ENCODE peak calls at places on chromosomes 1 and 21, in eight cellular contexts. W is colonic mucosa, R is cardiac muscle cell, Q is heart left ventricle, J is dorsolateral prefrontal cortex, F is substantia nigra, S is PC-3, Y is suprapubic skin. Z is an unnamed sample.

GRCh38 chr1:92210701-92211100 is 7.0 kb upstream of the C1orf146 start:
- DNase-seq in W (no peak), R (no peak), Q (no peak), J (no peak), F (no peak), S (no peak), Y (no peak), Z (no peak)

GRCh38 chr1:151504759-151505158 is 6.4 kb upstream of the CGN start:
- DNase-seq in W (no peak), R (no peak), Q (no peak), J (no peak), F (no peak), S (no peak), Y (no peak), Z (no peak)

GRCh38 chr21:41955516-41955915 is 1.7 kb upstream of the C2CD2 start:
- DNase-seq in W (no peak), R (no peak), Q (no peak), J (peak), F (no peak), S (no peak), Y (no peak), Z (no peak)

GRCh38 chr21:41921089-41921819 is 32.6 kb downstream of the C2CD2 start:
- DNase-seq in W (no peak), R (no peak), Q (no peak), J (peak), F (no peak), S (no peak), Y (no peak), Z (no peak)

GRCh38 chr1:32786856-32787255 is 30.3 kb downstream of the YARS1 start:
- DNase-seq in W (no peak), R (no peak), Q (no peak), J (no peak), F (no peak), S (peak), Y (no peak), Z (no peak)

GRCh38 chr1:16979475-16980327 is 719 bp downstream of the MFAP2 start:
- DNase-seq in W (no peak), R (no peak), Q (peak), J (no peak), F (no peak), S (no peak), Y (no peak), Z (peak)

GRCh38 chr21:22728091-22728490 is 1729.9 kb downstream of the NCAM2 start:
- DNase-seq in W (no peak), R (no peak), Q (no peak), J (no peak), F (no peak), S (peak), Y (no peak), Z (no peak)

GRCh38 chr1:61741682-61742619 is at the start of gene PATJ:
- DNase-seq in W (peak), R (peak), Q (peak), J (peak), F (peak), S (peak), Y (peak), Z (peak)

GRCh38 chr1:72636636-72637035 is 354.3 kb upstream of the NEGR1 start:
- DNase-seq in W (no peak), R (no peak), Q (no peak), J (no peak), F (no peak), S (no peak), Y (no peak), Z (no peak)

GRCh38 chr1:56153276-56153675 is 426.1 kb downstream of the PLPP3 start:
- DNase-seq in W (no peak), R (no peak), Q (no peak), J (no peak), F (no peak), S (no peak), Y (no peak), Z (no peak)

DNA sequence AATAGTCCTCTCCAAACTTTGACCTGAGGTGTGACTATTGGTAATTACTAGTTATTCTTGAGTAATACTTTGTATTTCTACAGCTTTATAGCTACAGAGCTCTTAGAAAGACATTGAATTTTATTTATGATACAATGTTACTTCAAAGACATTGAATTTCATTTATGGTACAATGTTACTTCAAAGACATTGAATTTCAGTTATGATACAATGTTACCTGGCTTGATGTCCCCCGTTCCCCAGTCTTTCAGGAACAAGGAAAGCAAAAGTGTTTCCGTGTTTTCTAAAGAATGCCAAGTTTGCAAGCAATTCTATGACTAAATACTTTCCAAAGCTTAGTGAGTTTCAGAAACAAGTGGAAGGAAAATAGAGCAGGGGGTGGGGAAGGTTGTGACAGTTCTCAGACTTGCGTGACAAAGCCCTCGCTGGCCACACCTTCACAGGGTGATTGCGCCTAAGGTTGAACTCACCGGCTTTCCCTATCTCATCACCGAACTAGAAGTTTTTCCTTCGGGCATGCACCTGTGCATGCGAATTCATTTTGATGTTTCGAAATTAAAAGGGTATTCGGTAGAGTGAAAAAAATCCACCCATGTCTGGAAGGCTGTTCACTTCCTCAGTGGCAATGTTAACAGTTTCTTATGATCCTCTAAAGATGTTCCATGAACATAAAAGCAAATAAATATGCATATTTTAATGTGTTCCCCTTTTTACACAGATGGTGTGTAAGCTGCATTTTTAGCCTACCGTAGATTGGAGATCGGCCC is 909 bp upstream of the PAXBP1 start:
- DNase-seq in W (peak), R (peak), Q (no peak), J (no peak), F (no peak), S (peak), Y (no peak), Z (no peak)
- H3K27ac ChIP-seq in W (peak), R (peak), Q (peak), J (peak), F (peak), S (peak), Y (peak), Z (peak)

GRCh38 chr1:23594149-23594917 is 35.0 kb upstream of the ID3 start:
- DNase-seq in W (no peak), R (no peak), Q (no peak), J (no peak), F (no peak), S (no peak), Y (no peak), Z (no peak)
- H3K27ac ChIP-seq in W (no peak), R (no peak), Q (no peak), J (no peak), F (no peak), S (peak), Y (peak), Z (no peak)

DNA sequence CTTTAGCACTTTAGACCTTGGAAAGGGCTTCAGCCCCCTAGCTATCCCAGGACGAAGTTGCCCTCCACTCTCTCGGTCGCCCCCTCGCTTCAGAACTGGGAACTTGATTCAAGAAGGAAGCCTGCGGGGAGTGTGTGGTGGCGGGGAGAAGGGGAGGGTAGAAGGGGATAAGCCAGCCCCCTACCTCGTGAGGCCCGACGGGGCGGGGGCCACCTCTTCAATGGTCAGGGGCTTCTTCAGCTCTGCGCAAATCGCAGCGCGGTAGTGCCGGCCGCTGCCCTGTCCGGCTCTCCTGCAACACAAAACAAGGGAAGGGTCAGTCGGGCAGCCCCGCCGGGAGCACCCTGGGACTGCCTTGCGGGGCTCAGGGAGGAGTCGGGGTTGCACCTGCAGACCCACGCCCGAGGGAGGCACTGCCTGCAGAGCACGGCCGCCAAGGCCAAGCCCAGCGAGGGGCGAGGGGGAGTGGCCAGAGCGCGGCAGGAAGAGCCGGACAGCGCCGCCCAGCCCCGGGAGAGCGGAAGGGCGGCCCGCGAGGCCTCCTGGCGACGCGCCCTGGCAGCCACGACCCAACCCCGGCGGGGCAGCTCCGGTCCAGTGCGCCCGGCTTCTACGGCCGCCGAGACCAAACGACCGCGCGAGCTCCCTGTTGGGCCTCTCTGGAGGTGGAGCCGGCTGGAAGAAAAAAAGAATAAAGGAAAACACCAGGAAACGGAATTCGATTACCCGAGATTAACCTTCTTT is 56.2 kb upstream of the RASAL2 start:
- DNase-seq in W (peak), R (peak), Q (peak), J (peak), F (peak), S (peak), Y (peak), Z (peak)
- H3K27ac ChIP-seq in W (peak), R (no peak), Q (peak), J (peak), F (peak), S (peak), Y (peak), Z (peak)

DNA sequence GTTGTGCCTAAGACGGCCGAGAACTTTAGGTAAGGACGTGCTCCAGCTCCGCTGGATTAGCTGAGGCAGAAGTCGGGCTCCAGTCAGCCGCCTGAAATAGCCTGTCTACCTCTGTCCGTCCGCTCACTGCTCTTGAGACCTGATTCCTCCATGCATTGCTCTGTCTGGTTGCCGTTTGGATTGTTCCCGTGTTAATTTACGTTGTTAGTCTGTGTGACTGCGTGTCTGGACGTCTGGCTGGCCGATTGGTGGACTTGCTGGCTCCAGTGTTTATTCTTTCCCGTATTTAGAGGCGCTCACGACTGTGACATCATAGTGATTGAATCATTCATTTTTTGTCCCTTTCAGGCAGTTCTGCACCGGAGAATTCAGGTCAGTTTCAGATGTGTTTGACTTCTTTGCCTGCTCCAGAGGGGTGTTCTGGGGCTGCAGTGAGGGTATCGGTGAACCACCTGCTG is 686 bp downstream of the PPIH start:
- DNase-seq in W (no peak), R (peak), Q (no peak), J (no peak), F (no peak), S (no peak), Y (no peak), Z (no peak)
- H3K27ac ChIP-seq in W (peak), R (peak), Q (peak), J (no peak), F (peak), S (peak), Y (peak), Z (peak)

GRCh38 chr21:44800971-44801467 is 601 bp downstream of the UBE2G2 start:
- DNase-seq in W (peak), R (peak), Q (no peak), J (no peak), F (no peak), S (peak), Y (no peak), Z (no peak)

GRCh38 chr21:44802396-44803153 is 955 bp upstream of the UBE2G2 start:
- DNase-seq in W (no peak), R (peak), Q (no peak), J (no peak), F (no peak), S (peak), Y (no peak), Z (no peak)

GRCh38 chr21:44797775-44798174 is 3.8 kb downstream of the UBE2G2 start:
- DNase-seq in W (no peak), R (no peak), Q (no peak), J (no peak), F (no peak), S (no peak), Y (no peak), Z (no peak)

GRCh38 chr21:44801468-44802395 is at the start of gene UBE2G2:
- DNase-seq in W (peak), R (peak), Q (peak), J (peak), F (no peak), S (peak), Y (peak), Z (peak)

GRCh38 chr21:44800103-44800502 is 1.5 kb downstream of the UBE2G2 start:
- DNase-seq in W (peak), R (peak), Q (no peak), J (no peak), F (no peak), S (peak), Y (no peak), Z (no peak)
- H3K27ac ChIP-seq in W (no peak), R (no peak), Q (no peak), J (no peak), F (no peak), S (no peak), Y (no peak), Z (no peak)

DNA sequence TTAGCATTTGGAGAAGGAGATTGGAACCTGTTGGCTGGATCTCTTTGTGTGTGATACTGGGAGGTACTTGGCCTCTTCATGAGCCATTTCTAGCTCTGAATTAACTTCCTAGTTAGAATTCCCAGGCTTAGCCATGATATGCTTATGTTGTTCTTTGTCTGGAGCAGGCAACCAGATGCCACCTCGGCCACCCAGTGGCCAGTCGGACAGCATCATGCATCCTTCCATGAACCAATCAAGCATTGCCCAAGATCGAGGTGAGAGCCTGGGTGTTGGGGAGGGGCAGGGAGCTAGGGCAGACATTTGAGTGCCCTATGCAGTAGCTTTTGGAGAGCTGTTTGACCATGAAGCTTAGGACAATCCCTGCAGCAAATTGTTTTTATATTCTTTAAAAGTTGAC is 26.5 kb upstream of the PIGV start:
- DNase-seq in W (no peak), R (no peak), Q (no peak), J (no peak), F (no peak), S (peak), Y (no peak), Z (no peak)
- H3K27ac ChIP-seq in W (no peak), R (no peak), Q (no peak), J (no peak), F (peak), S (no peak), Y (no peak), Z (no peak)

GRCh38 chr1:181064030-181064594 is 24.4 kb upstream of the IER5 start:
- DNase-seq in W (no peak), R (peak), Q (no peak), J (no peak), F (no peak), S (no peak), Y (no peak), Z (no peak)

GRCh38 chr1:181061487-181061886 is 27.0 kb upstream of the IER5 start:
- DNase-seq in W (no peak), R (no peak), Q (no peak), J (no peak), F (no peak), S (no peak), Y (no peak), Z (no peak)

GRCh38 chr1:181064702-181065101 is 23.8 kb upstream of the IER5 start:
- DNase-seq in W (no peak), R (no peak), Q (no peak), J (no peak), F (no peak), S (no peak), Y (no peak), Z (no peak)

GRCh38 chr1:181061891-181062777 is 26.4 kb upstream of the IER5 start:
- DNase-seq in W (no peak), R (no peak), Q (no peak), J (no peak), F (no peak), S (no peak), Y (no peak), Z (peak)

GRCh38 chr1:181062800-181063428 is 25.6 kb upstream of the IER5 start:
- DNase-seq in W (no peak), R (no peak), Q (no peak), J (no peak), F (no peak), S (no peak), Y (no peak), Z (no peak)
- H3K27ac ChIP-seq in W (peak), R (no peak), Q (no peak), J (no peak), F (no peak), S (no peak), Y (peak), Z (no peak)